ENCODE peak calls at places on chromosomes 7 and 10, in nine cellular contexts. Z is body of pancreas; G is testis; X is left lung; Q is kidney; Y is CD8-positive, alpha-beta memory T cell; C is hepatocyte; F is A549; O is CD8-positive, alpha-beta T cell. E is an unnamed sample.

GRCh38 chr10:3770611-3771110 is 14.3 kb downstream of the KLF6 start:
- DNase-seq in C (no peak), O (no peak), X (no peak), Q (no peak), G (no peak), F (no peak), Y (no peak), Z (no peak), E (no peak)

GRCh38 chr7:64558323-64558705 is 4.6 kb downstream of the ZNF680 start:
- DNase-seq in X (no peak), C (no peak), Y (no peak), Q (no peak), Z (no peak), G (no peak), F (no peak), O (no peak), E (no peak)

GRCh38 chr10:53580465-53580864 is 807.9 kb upstream of the MBL2 start:
- DNase-seq in F (no peak), G (no peak), C (no peak), Q (no peak), X (no peak), Z (no peak), Y (no peak), O (no peak), E (no peak)

GRCh38 chr7:29647020-29647654 is 83.5 kb downstream of the PRR15 start:
- DNase-seq in X (no peak), C (no peak), F (no peak), Q (no peak), Y (no peak), O (no peak), Z (no peak), G (no peak), E (no peak)

GRCh38 chr7:13990984-13991790 is 1.7 kb upstream of the ETV1 start:
- DNase-seq in O (peak; percentile 48), X (peak; percentile 96), F (peak; percentile 93), C (peak; percentile 97), Q (peak; percentile 98), G (peak; percentile 97), Y (peak; percentile 71), Z (peak; percentile 93), E (peak; percentile 97)

GRCh38 chr7:33950047-33950714 is 44.8 kb downstream of the BMPER start:
- DNase-seq in Z (no peak), C (no peak), F (no peak), Q (no peak), G (no peak), Y (no peak), O (no peak), X (no peak), E (no peak)

GRCh38 chr7:503575-504111 is 16.0 kb downstream of the PDGFA start:
- DNase-seq in Z (peak; percentile 98), F (peak; percentile 78), X (peak; percentile 88), Q (peak; percentile 95), C (peak; percentile 94), Y (no peak), O (no peak), G (no peak), E (no peak)

GRCh38 chr7:29285451-29285807 is 90.9 kb downstream of the CHN2 start:
- DNase-seq in Y (peak; percentile 6), C (no peak), G (no peak), X (no peak), Q (no peak), Z (no peak), O (peak; percentile 32), F (peak; percentile 20), E (no peak)

GRCh38 chr7:90596745-90597526 is 815 bp downstream of the CDK14 start:
- DNase-seq in X (no peak), O (no peak), Q (no peak), Y (no peak), C (peak; percentile 40), F (no peak), Z (no peak), G (no peak), E (no peak)

GRCh38 chr7:155669717-155670505 is 25.4 kb downstream of the RBM33 start:
- DNase-seq in G (no peak), X (peak; percentile 82), C (no peak), Q (no peak), Z (no peak), Y (no peak), F (no peak), O (no peak), E (no peak)

GRCh38 chr7:116139007-116139406 is 71.3 kb upstream of the TES start:
- DNase-seq in X (no peak), G (peak; percentile 19), Q (no peak), F (no peak), Y (no peak), O (no peak), C (no peak), Z (no peak), E (no peak)

GRCh38 chr7:141652691-141653090 is 49.3 kb downstream of the DENND11 start:
- DNase-seq in F (no peak), C (no peak), Q (no peak), G (no peak), X (no peak), O (no peak), Y (no peak), Z (no peak), E (no peak)

GRCh38 chr7:23247602-23248335 is 1.2 kb downstream of the GPNMB start:
- DNase-seq in X (peak; percentile 68), O (no peak), Y (no peak), G (peak; percentile 28), F (no peak), C (no peak), Z (no peak), Q (peak; percentile 66), E (no peak)

GRCh38 chr10:59820471-59820870 is 67.2 kb upstream of the MRLN start:
- DNase-seq in G (no peak), O (no peak), Y (no peak), C (no peak), X (no peak), F (no peak), Z (no peak), Q (no peak), E (no peak)

DNA sequence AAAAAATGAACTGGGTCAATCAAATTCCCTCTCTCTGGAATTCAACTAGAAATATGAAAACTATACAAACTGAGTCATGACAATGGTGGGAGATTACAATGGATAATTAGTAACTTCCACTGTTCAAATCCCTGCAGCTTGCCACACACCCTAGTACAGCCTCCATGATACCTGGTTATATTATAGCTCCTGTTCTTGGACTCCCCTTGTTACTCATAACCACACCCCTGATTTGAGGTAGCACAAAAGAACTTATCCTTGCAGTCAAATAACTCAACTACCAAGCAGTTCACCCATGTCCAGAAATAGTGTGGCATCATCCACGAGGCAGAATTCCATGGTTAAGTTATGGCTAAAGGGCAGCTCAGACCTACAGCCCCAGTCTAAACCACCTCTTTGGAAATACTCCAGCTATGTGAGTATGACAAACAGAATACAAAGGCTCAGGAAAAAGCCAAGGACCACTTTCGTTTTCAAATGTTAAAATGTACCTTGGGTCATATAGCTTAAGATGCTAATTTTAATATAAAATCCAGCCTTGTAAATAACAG is 164.7 kb downstream of the CPEB3 start:
- DNase-seq in C (no peak), X (no peak), Z (no peak), F (no peak), G (no peak), Q (no peak), O (no peak), Y (no peak), E (no peak)
- H3K4me1 ChIP-seq in C (peaks cover 40% of the 10 kb centered on the region), X (peaks cover 30% of the 10 kb centered on the region), Z (peaks cover 61% of the 10 kb centered on the region), F (peaks cover 48% of the 10 kb centered on the region), G (peaks cover 21% of the 10 kb centered on the region), Q (peaks cover 40% of the 10 kb centered on the region), O (no peaks in the 10 kb centered on the region), Y (no peaks in the 10 kb centered on the region), E (no peaks in the 10 kb centered on the region)

GRCh38 chr7:102045681-102046372 is 228.4 kb downstream of the CUX1 start:
- DNase-seq in Q (no peak), Z (no peak), O (no peak), X (peak; percentile 32), G (no peak), Y (no peak), C (no peak), F (no peak), E (peak; percentile 23)

GRCh38 chr7:102044641-102044983 is 227.2 kb downstream of the CUX1 start:
- DNase-seq in F (no peak), Y (no peak), Z (no peak), C (no peak), O (no peak), Q (no peak), G (no peak), X (no peak), E (no peak)

GRCh38 chr7:102046373-102047117 is 229.1 kb downstream of the CUX1 start:
- DNase-seq in Q (no peak), O (no peak), Z (no peak), C (no peak), G (no peak), F (no peak), X (peak; percentile 11), Y (no peak), E (no peak)

GRCh38 chr7:102047167-102047566 is 229.7 kb downstream of the CUX1 start:
- DNase-seq in Z (no peak), Q (no peak), Y (no peak), C (no peak), X (no peak), G (no peak), O (no peak), F (no peak), E (no peak)

GRCh38 chr7:102044984-102045673 is 227.7 kb downstream of the CUX1 start:
- DNase-seq in C (peak; percentile 67), F (no peak), G (peak; percentile 32), Y (no peak), O (no peak), X (peak; percentile 69), Z (peak; percentile 42), Q (peak; percentile 88), E (peak; percentile 90)
- H3K4me3 ChIP-seq in C (no peak overlapping the region), F (no peak overlapping the region), G (no peak overlapping the region), Y (no peak overlapping the region), O (no peak overlapping the region), X (no peak overlapping the region), Z (no peak overlapping the region), Q (peak overlapping the region; percentile 37), E (peak overlapping the region; percentile 43)

GRCh38 chr7:6653101-6653995 is 16.2 kb downstream of the ZNF316 start:
- DNase-seq in G (no peak), F (no peak), Z (no peak), C (no peak), Y (no peak), X (peak; percentile 30), Q (no peak), O (no peak), E (no peak)
- H3K9me3 ChIP-seq in G (no peaks in the 10 kb centered on the region), F (peaks cover 48% of the 10 kb centered on the region), Z (no peaks in the 10 kb centered on the region), C (no peaks in the 10 kb centered on the region), Y (no peaks in the 10 kb centered on the region), X (no peaks in the 10 kb centered on the region), Q (no peaks in the 10 kb centered on the region), O (no peaks in the 10 kb centered on the region), E (no peaks in the 10 kb centered on the region)

GRCh38 chr7:8215648-8216047 is 46.3 kb downstream of the ICA1 start:
- DNase-seq in G (no peak), Z (no peak), O (no peak), X (no peak), F (no peak), Q (no peak), Y (no peak), C (no peak), E (no peak)
- H3K4me1 ChIP-seq in G (no peaks in the 10 kb centered on the region), Z (peaks cover 10% of the 10 kb centered on the region), O (no peaks in the 10 kb centered on the region), X (no peaks in the 10 kb centered on the region), F (no peaks in the 10 kb centered on the region), Q (no peaks in the 10 kb centered on the region), Y (no peaks in the 10 kb centered on the region), C (peaks cover 4% of the 10 kb centered on the region), E (peaks cover 5% of the 10 kb centered on the region)

GRCh38 chr7:3174515-3175318 is 126.3 kb upstream of the SDK1 start:
- DNase-seq in C (no peak), Y (no peak), Q (no peak), F (peak; percentile 31), O (no peak), G (peak; percentile 64), Z (no peak), X (no peak), E (no peak)
- H3K4me3 ChIP-seq in C (no peak overlapping the region), Y (no peak overlapping the region), Q (no peak overlapping the region), F (no peak overlapping the region), O (no peak overlapping the region), G (no peak overlapping the region), Z (no peak overlapping the region), X (no peak overlapping the region), E (no peak overlapping the region)

E was measured in BE2C.